ENCODE peak calls at places on chromosomes 2 and 18, in four cellular contexts. One of them, this sample, is unnamed. For H3K27me3, the result is how much of the 10 kb centered on the place peaks cover.

GRCh38 chr2:30113617-30114293 is 33.1 kb upstream of the YPEL5 start:
- DNase-seq in CD8-positive, alpha-beta T cell: no peak
- DNase-seq in right cardiac atrium: no peak
- DNase-seq in GM12878: no peak
- DNase-seq in this sample: no peak

GRCh38 chr2:10584843-10585475 is 104.8 kb downstream of the NOL10 start:
- DNase-seq in GM12878: no peak
- DNase-seq in CD8-positive, alpha-beta T cell: no peak
- DNase-seq in right cardiac atrium: no peak
- DNase-seq in this sample: no peak

GRCh38 chr2:232714969-232715368 is 17.8 kb downstream of the GIGYF2 start:
- DNase-seq in CD8-positive, alpha-beta T cell: no peak
- DNase-seq in GM12878: no peak
- DNase-seq in right cardiac atrium: no peak
- DNase-seq in this sample: no peak

GRCh38 chr2:64854773-64855237 is 134.4 kb upstream of the SLC1A4 start:
- DNase-seq in CD8-positive, alpha-beta T cell: no peak
- DNase-seq in GM12878: no peak
- DNase-seq in right cardiac atrium: no peak
- DNase-seq in this sample: no peak

GRCh38 chr2:240820014-240820606 is at the start of gene KIF1A:
- DNase-seq in CD8-positive, alpha-beta T cell: no peak
- DNase-seq in right cardiac atrium: peak
- DNase-seq in GM12878: no peak
- DNase-seq in this sample: no peak

GRCh38 chr2:113236367-113237159 is 42.2 kb downstream of the PAX8 start:
- DNase-seq in right cardiac atrium: peak
- DNase-seq in GM12878: no peak
- DNase-seq in CD8-positive, alpha-beta T cell: no peak
- DNase-seq in this sample: no peak

GRCh38 chr2:105381119-105381668 is 17.7 kb downstream of the FHL2 start:
- DNase-seq in GM12878: no peak
- DNase-seq in CD8-positive, alpha-beta T cell: no peak
- DNase-seq in right cardiac atrium: no peak
- DNase-seq in this sample: no peak

GRCh38 chr2:2687745-2688144 is 356.7 kb upstream of the MYT1L start:
- DNase-seq in right cardiac atrium: no peak
- DNase-seq in CD8-positive, alpha-beta T cell: no peak
- DNase-seq in GM12878: no peak
- DNase-seq in this sample: peak

GRCh38 chr2:8544786-8545631 is 136.8 kb upstream of the ID2 start:
- DNase-seq in CD8-positive, alpha-beta T cell: peak
- DNase-seq in right cardiac atrium: peak
- DNase-seq in GM12878: peak
- DNase-seq in this sample: peak

GRCh38 chr2:177783835-177784448 is 288.6 kb downstream of the PDE11A start:
- DNase-seq in CD8-positive, alpha-beta T cell: no peak
- DNase-seq in GM12878: peak
- DNase-seq in right cardiac atrium: no peak
- DNase-seq in this sample: no peak

GRCh38 chr2:128287780-128288735 is 30.6 kb downstream of the HS6ST1 start:
- DNase-seq in right cardiac atrium: no peak
- DNase-seq in CD8-positive, alpha-beta T cell: no peak
- DNase-seq in GM12878: no peak
- DNase-seq in this sample: no peak

GRCh38 chr2:178756343-178756742 is 50.9 kb downstream of the TTN start:
- DNase-seq in GM12878: no peak
- DNase-seq in CD8-positive, alpha-beta T cell: no peak
- DNase-seq in right cardiac atrium: no peak
- DNase-seq in this sample: no peak

GRCh38 chr18:24915547-24915946 is 436.4 kb downstream of the ZNF521 start:
- DNase-seq in GM12878: no peak
- DNase-seq in right cardiac atrium: no peak
- DNase-seq in CD8-positive, alpha-beta T cell: no peak
- DNase-seq in this sample: no peak

GRCh38 chr2:150212722-150213171 is 274.7 kb downstream of the RND3 start:
- DNase-seq in right cardiac atrium: no peak
- DNase-seq in GM12878: no peak
- DNase-seq in CD8-positive, alpha-beta T cell: no peak
- DNase-seq in this sample: no peak

GRCh38 chr2:15562354-15563031 is 1.4 kb upstream of the NBAS start:
- DNase-seq in GM12878: no peak
- DNase-seq in right cardiac atrium: no peak
- DNase-seq in CD8-positive, alpha-beta T cell: no peak
- DNase-seq in this sample: no peak

GRCh38 chr18:22320155-22320554 is 97.6 kb downstream of the CTAGE1 start:
- DNase-seq in CD8-positive, alpha-beta T cell: no peak
- DNase-seq in right cardiac atrium: no peak
- DNase-seq in GM12878: no peak
- DNase-seq in this sample: no peak

DNA sequence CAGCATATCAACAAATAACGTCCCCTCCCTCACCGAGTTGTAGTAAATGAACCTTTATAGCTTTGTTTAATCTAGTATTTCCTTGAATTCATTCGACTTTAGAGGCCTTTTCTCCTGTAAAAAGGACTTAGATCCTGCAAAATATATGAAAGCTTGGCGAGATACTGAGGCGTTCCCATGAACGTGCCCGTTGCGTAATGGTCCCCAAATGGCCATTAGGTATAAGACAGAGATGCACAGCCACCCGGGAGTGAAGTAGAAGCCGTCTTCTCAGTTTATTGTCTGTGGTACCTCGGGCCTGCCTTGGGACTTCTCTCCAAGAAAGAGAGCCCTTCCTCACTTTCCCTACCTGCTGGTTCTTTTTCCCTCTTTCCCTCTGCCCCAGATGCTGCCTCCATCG is 310.6 kb downstream of the CELF4 start:
- DNase-seq in GM12878: no peak
- DNase-seq in CD8-positive, alpha-beta T cell: no peak
- DNase-seq in right cardiac atrium: no peak
- DNase-seq in this sample: no peak
- H3K27me3 ChIP-seq in GM12878: under half
- H3K27me3 ChIP-seq in CD8-positive, alpha-beta T cell: under half
- H3K27me3 ChIP-seq in right cardiac atrium: under half
- H3K27me3 ChIP-seq in this sample: under half

DNA sequence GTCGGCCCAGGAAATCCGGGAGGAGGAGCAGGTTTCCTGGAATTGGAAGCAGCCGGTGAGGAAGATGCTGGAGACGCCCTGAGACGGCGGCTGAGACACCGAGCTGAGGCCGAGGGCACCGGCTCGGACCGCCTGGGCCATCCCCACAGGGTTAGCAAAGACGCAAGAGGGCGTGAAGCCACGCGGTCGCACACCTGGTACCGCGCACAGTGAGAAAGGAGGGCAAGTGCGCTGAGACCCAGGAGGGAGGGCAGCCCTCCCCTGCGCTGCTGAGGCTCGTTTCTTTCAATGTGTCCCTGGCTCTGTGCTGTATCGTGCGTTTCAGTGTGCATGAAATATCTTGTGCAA is 54.5 kb upstream of the SALL3 start:
- DNase-seq in GM12878: no peak
- DNase-seq in right cardiac atrium: no peak
- DNase-seq in CD8-positive, alpha-beta T cell: no peak
- DNase-seq in this sample: no peak
- H3K27me3 ChIP-seq in GM12878: under half
- H3K27me3 ChIP-seq in right cardiac atrium: under half
- H3K27me3 ChIP-seq in CD8-positive, alpha-beta T cell: under half
- H3K27me3 ChIP-seq in this sample: under half

DNA sequence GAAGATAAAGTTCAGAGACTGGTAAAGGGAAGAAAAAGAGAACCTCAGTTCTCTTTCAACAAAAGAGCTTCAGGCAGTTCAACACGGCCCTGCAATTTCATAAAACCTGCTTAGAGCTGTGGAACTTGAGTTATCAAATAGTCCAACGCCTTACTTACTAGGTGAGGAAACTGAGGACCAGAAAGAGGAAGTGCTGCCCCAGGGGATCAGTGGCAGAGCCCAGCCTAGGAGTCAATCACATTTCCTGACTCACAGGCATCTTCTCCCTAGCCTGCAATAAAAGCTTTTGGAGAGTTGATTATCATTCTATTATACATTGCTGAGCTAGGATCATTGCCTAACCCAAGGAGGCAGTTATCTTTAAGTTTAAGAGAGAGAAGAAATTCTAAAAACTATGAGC is 77.4 kb downstream of the TXNL1 start:
- DNase-seq in GM12878: no peak
- DNase-seq in right cardiac atrium: no peak
- DNase-seq in CD8-positive, alpha-beta T cell: no peak
- DNase-seq in this sample: no peak
- H3K27me3 ChIP-seq in GM12878: under half
- H3K27me3 ChIP-seq in right cardiac atrium: under half
- H3K27me3 ChIP-seq in CD8-positive, alpha-beta T cell: under half
- H3K27me3 ChIP-seq in this sample: under half

GRCh38 chr18:79780547-79780946 is 17.2 kb upstream of the KCNG2 start:
- DNase-seq in CD8-positive, alpha-beta T cell: no peak
- DNase-seq in right cardiac atrium: no peak
- DNase-seq in GM12878: no peak
- DNase-seq in this sample: no peak

GRCh38 chr18:79779021-79779699 is 18.6 kb upstream of the KCNG2 start:
- DNase-seq in right cardiac atrium: no peak
- DNase-seq in CD8-positive, alpha-beta T cell: no peak
- DNase-seq in GM12878: no peak
- DNase-seq in this sample: no peak

GRCh38 chr18:79776674-79777073 is 21.1 kb upstream of the KCNG2 start:
- DNase-seq in GM12878: no peak
- DNase-seq in CD8-positive, alpha-beta T cell: no peak
- DNase-seq in right cardiac atrium: no peak
- DNase-seq in this sample: no peak

GRCh38 chr18:79779700-79780190 is 18.0 kb upstream of the KCNG2 start:
- DNase-seq in GM12878: no peak
- DNase-seq in right cardiac atrium: peak
- DNase-seq in CD8-positive, alpha-beta T cell: no peak
- DNase-seq in this sample: no peak

DNA sequence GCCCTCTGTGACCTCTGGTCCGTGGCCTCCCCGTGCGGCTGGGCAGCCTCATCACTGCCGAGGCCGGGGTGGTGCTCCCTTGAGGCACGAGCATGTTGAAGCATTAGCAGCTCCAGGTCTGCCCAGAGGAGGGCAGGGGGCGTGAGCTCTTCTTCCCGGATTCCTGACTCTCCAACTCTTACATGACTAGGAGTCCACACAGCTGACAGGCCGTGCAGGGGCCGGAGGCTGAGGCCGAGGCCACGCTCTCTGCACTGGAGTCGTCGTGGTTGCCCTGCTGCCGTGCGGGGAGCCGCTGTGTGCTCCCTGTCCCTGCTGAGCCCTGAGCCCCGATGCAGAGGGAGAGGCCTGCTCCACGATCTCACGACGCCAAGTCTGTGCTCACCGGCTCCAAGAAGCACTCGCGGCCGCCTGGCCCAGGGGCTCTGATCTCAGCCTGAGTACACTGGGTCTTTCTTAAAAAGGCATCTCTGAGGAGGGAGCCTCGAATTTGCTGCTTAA is 19.4 kb upstream of the KCNG2 start:
- DNase-seq in right cardiac atrium: no peak
- DNase-seq in CD8-positive, alpha-beta T cell: no peak
- DNase-seq in GM12878: no peak
- DNase-seq in this sample: no peak
- H3K27me3 ChIP-seq in right cardiac atrium: under half
- H3K27me3 ChIP-seq in CD8-positive, alpha-beta T cell: under half
- H3K27me3 ChIP-seq in GM12878: under half
- H3K27me3 ChIP-seq in this sample: under half

DNA sequence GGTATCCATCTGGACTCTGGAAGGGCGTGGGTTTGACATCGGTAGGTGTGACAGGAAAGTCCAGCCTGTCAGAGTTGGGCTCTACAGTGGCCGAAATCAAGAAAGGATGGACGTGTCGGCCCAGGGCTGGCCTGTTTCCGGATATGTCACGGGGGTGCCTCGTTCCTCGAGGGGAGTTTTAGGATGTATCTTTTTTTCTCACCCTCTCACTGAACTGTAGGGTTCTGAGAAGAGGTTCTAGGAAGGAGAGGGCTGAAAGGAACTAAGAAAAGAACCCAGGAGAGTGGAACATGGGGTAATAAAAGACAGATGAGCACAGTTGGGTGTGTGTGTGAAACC is 7.2 kb upstream of the SP9 start:
- DNase-seq in GM12878: no peak
- DNase-seq in CD8-positive, alpha-beta T cell: no peak
- DNase-seq in right cardiac atrium: no peak
- DNase-seq in this sample: peak
- H3K27me3 ChIP-seq in GM12878: under half
- H3K27me3 ChIP-seq in CD8-positive, alpha-beta T cell: half or more
- H3K27me3 ChIP-seq in right cardiac atrium: under half
- H3K27me3 ChIP-seq in this sample: half or more

DNA sequence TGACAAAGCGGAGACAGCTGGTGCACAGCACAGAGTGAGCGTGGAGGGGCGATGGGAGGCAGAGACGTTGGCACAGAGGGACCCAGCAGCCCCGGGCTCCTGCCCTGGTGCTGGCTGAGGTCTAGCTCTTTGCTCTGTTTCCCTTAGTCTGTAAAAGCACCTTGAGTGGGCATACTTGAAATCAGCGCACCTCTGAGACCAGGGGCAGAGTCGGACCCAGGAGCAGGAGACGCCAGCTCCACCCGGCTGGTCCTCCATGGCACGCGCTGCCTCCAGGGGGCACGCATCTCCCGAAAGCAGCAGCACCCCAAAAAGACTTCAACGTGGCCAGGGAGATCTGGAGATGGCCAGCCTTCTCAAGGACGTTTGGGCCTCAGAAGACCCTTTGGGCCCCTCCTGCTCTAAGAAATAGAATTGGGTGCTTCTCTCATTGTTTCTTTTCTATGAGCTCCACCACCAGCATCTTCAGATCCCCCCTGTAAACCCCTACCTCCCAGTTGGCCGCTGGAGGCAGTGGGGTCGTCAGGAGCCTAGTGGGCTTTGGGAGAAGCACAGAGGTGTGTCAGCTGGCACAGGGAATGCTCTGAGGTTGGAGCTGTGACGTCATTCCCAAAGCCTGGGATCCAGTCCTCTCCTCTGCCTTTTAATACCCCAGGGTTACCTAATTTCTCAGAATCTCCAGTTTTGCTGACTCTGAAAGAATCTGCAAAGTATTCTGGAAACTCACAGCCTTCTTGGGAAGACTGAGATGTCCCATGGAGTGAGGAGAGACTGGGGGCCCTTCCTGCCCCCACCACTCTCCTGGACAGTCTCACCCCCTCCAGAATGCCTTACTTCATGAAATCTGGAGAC is 58.9 kb downstream of the CIB4 start:
- DNase-seq in GM12878: no peak
- DNase-seq in CD8-positive, alpha-beta T cell: no peak
- DNase-seq in right cardiac atrium: no peak
- DNase-seq in this sample: no peak
- H3K27me3 ChIP-seq in GM12878: under half
- H3K27me3 ChIP-seq in CD8-positive, alpha-beta T cell: under half
- H3K27me3 ChIP-seq in right cardiac atrium: under half
- H3K27me3 ChIP-seq in this sample: under half

GRCh38 chr2:26849056-26850001 is 1.4 kb downstream of the DPYSL5 start:
- DNase-seq in right cardiac atrium: no peak
- DNase-seq in GM12878: no peak
- DNase-seq in CD8-positive, alpha-beta T cell: no peak
- DNase-seq in this sample: peak
- H3K27me3 ChIP-seq in right cardiac atrium: under half
- H3K27me3 ChIP-seq in GM12878: under half
- H3K27me3 ChIP-seq in CD8-positive, alpha-beta T cell: under half
- H3K27me3 ChIP-seq in this sample: under half